ENCODE peak calls at places on chromosome 15, in five cellular contexts. One of them, this sample, is unnamed.
A peak's percentile ranks its signal among the peaks of the same experiment; 100 is the strongest.

GRCh38 chr15:45402955-45403892 is 24.9 kb upstream of the GATM start:
- DNase-seq in GM12891: peak; percentile 23
- DNase-seq in T-cell: no peak
- DNase-seq in non-pigmented ciliary epithelial cell: no peak
- DNase-seq in stimulated activated CD8-positive, alpha-beta memory T cell treated with anti-CD3 and anti-CD28 coated beads, Interleukin-7, amount 100 ng/mL, for 1 hour: no peak
- DNase-seq in this sample: no peak

GRCh38 chr15:39555885-39556284 is 25.0 kb upstream of the THBS1 start:
- DNase-seq in T-cell: no peak
- DNase-seq in non-pigmented ciliary epithelial cell: no peak
- DNase-seq in GM12891: no peak
- DNase-seq in stimulated activated CD8-positive, alpha-beta memory T cell treated with anti-CD3 and anti-CD28 coated beads, Interleukin-7, amount 100 ng/mL, for 1 hour: no peak
- DNase-seq in this sample: no peak

GRCh38 chr15:69390575-69390974 is 23.6 kb upstream of the KIF23 start:
- DNase-seq in T-cell: no peak
- DNase-seq in stimulated activated CD8-positive, alpha-beta memory T cell treated with anti-CD3 and anti-CD28 coated beads, Interleukin-7, amount 100 ng/mL, for 1 hour: no peak
- DNase-seq in non-pigmented ciliary epithelial cell: peak; percentile 24
- DNase-seq in GM12891: no peak
- DNase-seq in this sample: no peak

GRCh38 chr15:38843736-38844590 is 279.3 kb upstream of the RASGRP1 start:
- DNase-seq in T-cell: no peak
- DNase-seq in non-pigmented ciliary epithelial cell: no peak
- DNase-seq in GM12891: no peak
- DNase-seq in stimulated activated CD8-positive, alpha-beta memory T cell treated with anti-CD3 and anti-CD28 coated beads, Interleukin-7, amount 100 ng/mL, for 1 hour: no peak
- DNase-seq in this sample: no peak

GRCh38 chr15:39797407-39797806 is 14.8 kb upstream of the FSIP1 start:
- DNase-seq in non-pigmented ciliary epithelial cell: no peak
- DNase-seq in T-cell: no peak
- DNase-seq in GM12891: no peak
- DNase-seq in stimulated activated CD8-positive, alpha-beta memory T cell treated with anti-CD3 and anti-CD28 coated beads, Interleukin-7, amount 100 ng/mL, for 1 hour: no peak
- DNase-seq in this sample: no peak

GRCh38 chr15:38260077-38260476 is 7.4 kb downstream of the SPRED1 start:
- DNase-seq in T-cell: no peak
- DNase-seq in stimulated activated CD8-positive, alpha-beta memory T cell treated with anti-CD3 and anti-CD28 coated beads, Interleukin-7, amount 100 ng/mL, for 1 hour: no peak
- DNase-seq in GM12891: no peak
- DNase-seq in non-pigmented ciliary epithelial cell: no peak
- DNase-seq in this sample: no peak

GRCh38 chr15:93997071-93997658 is 234.2 kb upstream of the MCTP2 start:
- DNase-seq in GM12891: no peak
- DNase-seq in non-pigmented ciliary epithelial cell: no peak
- DNase-seq in T-cell: no peak
- DNase-seq in stimulated activated CD8-positive, alpha-beta memory T cell treated with anti-CD3 and anti-CD28 coated beads, Interleukin-7, amount 100 ng/mL, for 1 hour: no peak
- DNase-seq in this sample: no peak

GRCh38 chr15:99305761-99306505 is 54.7 kb downstream of the LRRC28 start:
- DNase-seq in stimulated activated CD8-positive, alpha-beta memory T cell treated with anti-CD3 and anti-CD28 coated beads, Interleukin-7, amount 100 ng/mL, for 1 hour: no peak
- DNase-seq in GM12891: no peak
- DNase-seq in non-pigmented ciliary epithelial cell: peak; percentile 55
- DNase-seq in T-cell: no peak
- DNase-seq in this sample: no peak

GRCh38 chr15:81939604-81940440 is 106.0 kb downstream of the MEX3B start:
- DNase-seq in non-pigmented ciliary epithelial cell: peak; percentile 44
- DNase-seq in GM12891: peak; percentile 22
- DNase-seq in stimulated activated CD8-positive, alpha-beta memory T cell treated with anti-CD3 and anti-CD28 coated beads, Interleukin-7, amount 100 ng/mL, for 1 hour: no peak
- DNase-seq in T-cell: no peak
- DNase-seq in this sample: peak; percentile 12

GRCh38 chr15:28915041-28915810 is 29.5 kb downstream of the APBA2 start:
- DNase-seq in non-pigmented ciliary epithelial cell: no peak
- DNase-seq in T-cell: no peak
- DNase-seq in stimulated activated CD8-positive, alpha-beta memory T cell treated with anti-CD3 and anti-CD28 coated beads, Interleukin-7, amount 100 ng/mL, for 1 hour: no peak
- DNase-seq in GM12891: no peak
- DNase-seq in this sample: no peak

GRCh38 chr15:51382787-51383186 is 41.3 kb downstream of the GLDN start:
- DNase-seq in stimulated activated CD8-positive, alpha-beta memory T cell treated with anti-CD3 and anti-CD28 coated beads, Interleukin-7, amount 100 ng/mL, for 1 hour: no peak
- DNase-seq in T-cell: no peak
- DNase-seq in GM12891: peak; percentile 35
- DNase-seq in non-pigmented ciliary epithelial cell: no peak
- DNase-seq in this sample: no peak

GRCh38 chr15:63729115-63729884 is 104.4 kb downstream of the HERC1 start:
- DNase-seq in non-pigmented ciliary epithelial cell: no peak
- DNase-seq in T-cell: no peak
- DNase-seq in stimulated activated CD8-positive, alpha-beta memory T cell treated with anti-CD3 and anti-CD28 coated beads, Interleukin-7, amount 100 ng/mL, for 1 hour: no peak
- DNase-seq in GM12891: no peak
- DNase-seq in this sample: no peak

GRCh38 chr15:43514241-43515057 is 3.0 kb upstream of the MAP1A start:
- DNase-seq in stimulated activated CD8-positive, alpha-beta memory T cell treated with anti-CD3 and anti-CD28 coated beads, Interleukin-7, amount 100 ng/mL, for 1 hour: no peak
- DNase-seq in non-pigmented ciliary epithelial cell: no peak
- DNase-seq in T-cell: no peak
- DNase-seq in GM12891: no peak
- DNase-seq in this sample: no peak

GRCh38 chr15:39299506-39300267 is 281.2 kb upstream of the THBS1 start:
- DNase-seq in stimulated activated CD8-positive, alpha-beta memory T cell treated with anti-CD3 and anti-CD28 coated beads, Interleukin-7, amount 100 ng/mL, for 1 hour: no peak
- DNase-seq in non-pigmented ciliary epithelial cell: no peak
- DNase-seq in T-cell: no peak
- DNase-seq in GM12891: no peak
- DNase-seq in this sample: no peak

GRCh38 chr15:51576451-51576850 is 46.1 kb downstream of the DMXL2 start:
- DNase-seq in GM12891: no peak
- DNase-seq in stimulated activated CD8-positive, alpha-beta memory T cell treated with anti-CD3 and anti-CD28 coated beads, Interleukin-7, amount 100 ng/mL, for 1 hour: no peak
- DNase-seq in non-pigmented ciliary epithelial cell: no peak
- DNase-seq in T-cell: no peak
- DNase-seq in this sample: no peak

GRCh38 chr15:34119291-34119690 is 17.4 kb downstream of the PGBD4 start:
- DNase-seq in non-pigmented ciliary epithelial cell: no peak
- DNase-seq in GM12891: no peak
- DNase-seq in T-cell: no peak
- DNase-seq in stimulated activated CD8-positive, alpha-beta memory T cell treated with anti-CD3 and anti-CD28 coated beads, Interleukin-7, amount 100 ng/mL, for 1 hour: no peak
- DNase-seq in this sample: no peak

GRCh38 chr15:70781236-70781635 is 17.9 kb upstream of the UACA start:
- DNase-seq in stimulated activated CD8-positive, alpha-beta memory T cell treated with anti-CD3 and anti-CD28 coated beads, Interleukin-7, amount 100 ng/mL, for 1 hour: no peak
- DNase-seq in T-cell: no peak
- DNase-seq in GM12891: no peak
- DNase-seq in non-pigmented ciliary epithelial cell: no peak
- DNase-seq in this sample: no peak

GRCh38 chr15:31390029-31390428 is 63.4 kb downstream of the KLF13 start:
- DNase-seq in T-cell: no peak
- DNase-seq in GM12891: no peak
- DNase-seq in stimulated activated CD8-positive, alpha-beta memory T cell treated with anti-CD3 and anti-CD28 coated beads, Interleukin-7, amount 100 ng/mL, for 1 hour: no peak
- DNase-seq in non-pigmented ciliary epithelial cell: no peak
- DNase-seq in this sample: no peak

This sample was measured in GM12864.